ENCODE peak calls at places on chromosome 19, in eight cellular contexts. C, W, B, Y, I, K, Z and M are unnamed samples.
A peak's percentile ranks its signal among the peaks of the same experiment; 100 is the strongest.

GRCh38 chr19:44623080-44623479 is 9.7 kb downstream of the IGSF23 start:
- DNase-seq in C (no peak), W (peak; percentile 55), B (no peak), Y (no peak), I (no peak), K (no peak), Z (no peak), M (no peak)

GRCh38 chr19:9353011-9353410 is 9.8 kb upstream of the ZNF177 start:
- DNase-seq in C (no peak), W (no peak), B (no peak), Y (no peak), I (no peak), K (no peak), Z (no peak), M (no peak)

GRCh38 chr19:44576843-44577565 is 36.4 kb upstream of the IGSF23 start:
- DNase-seq in C (no peak), W (peak; percentile 26), B (no peak), Y (no peak), I (no peak), K (peak; percentile 41), Z (peak; percentile 24), M (no peak)

GRCh38 chr19:18397242-18398202 is at the start of gene LRRC25:
- DNase-seq in C (no peak), W (no peak), B (no peak), Y (no peak), I (peak; percentile 95), K (peak; percentile 53), Z (peak; percentile 72), M (no peak)

GRCh38 chr19:29324717-29325116 is 111.8 kb upstream of the UQCRFS1 start:
- DNase-seq in C (no peak), W (no peak), B (no peak), Y (no peak), I (no peak), K (no peak), Z (no peak), M (no peak)

GRCh38 chr19:55012294-55012693 is 25.8 kb downstream of the GP6 start:
- DNase-seq in C (no peak), W (no peak), B (no peak), Y (no peak), I (no peak), K (no peak), Z (no peak), M (no peak)

GRCh38 chr19:14612657-14613056 is 29.8 kb downstream of the CLEC17A start:
- DNase-seq in C (no peak), W (no peak), B (no peak), Y (no peak), I (no peak), K (no peak), Z (no peak), M (no peak)

GRCh38 chr19:38267780-38268430 is 3.5 kb downstream of the SPINT2 start:
- DNase-seq in C (no peak), W (no peak), B (no peak), Y (no peak), I (no peak), K (no peak), Z (no peak), M (no peak)

GRCh38 chr19:45781282-45782161 is 768 bp downstream of the DMPK start:
- DNase-seq in C (no peak), W (no peak), B (no peak), Y (no peak), I (no peak), K (no peak), Z (peak; percentile 3), M (no peak)

GRCh38 chr19:4373601-4374441 is 26.5 kb downstream of the SH3GL1 start:
- DNase-seq in C (no peak), W (peak; percentile 38), B (no peak), Y (peak; percentile 80), I (no peak), K (no peak), Z (peak; percentile 41), M (no peak)

GRCh38 chr19:5498817-5499535 is 43.8 kb downstream of the ZNRF4 start:
- DNase-seq in C (no peak), W (no peak), B (no peak), Y (no peak), I (no peak), K (no peak), Z (no peak), M (no peak)

GRCh38 chr19:13119654-13120053 is 1.6 kb downstream of the NACC1 start:
- DNase-seq in C (no peak), W (no peak), B (no peak), Y (no peak), I (no peak), K (no peak), Z (no peak), M (no peak)

GRCh38 chr19:14407889-14408640 is 11.1 kb downstream of the DDX39A start:
- DNase-seq in C (no peak), W (no peak), B (no peak), Y (no peak), I (no peak), K (no peak), Z (no peak), M (no peak)

GRCh38 chr19:45499196-45500180 is 1.2 kb downstream of the PPM1N start:
- DNase-seq in C (no peak), W (peak; percentile 36), B (no peak), Y (no peak), I (no peak), K (peak; percentile 75), Z (peak; percentile 87), M (no peak)

GRCh38 chr19:22784051-22784450 is at the start of gene ZNF99:
- DNase-seq in C (no peak), W (no peak), B (no peak), Y (peak; percentile 56), I (no peak), K (no peak), Z (no peak), M (no peak)

GRCh38 chr19:23673132-23673531 is 13.9 kb downstream of the ZNF675 start:
- DNase-seq in C (no peak), W (no peak), B (no peak), Y (no peak), I (no peak), K (no peak), Z (no peak), M (no peak)

GRCh38 chr19:47707135-47707925 is 5.9 kb upstream of the EHD2 start:
- DNase-seq in C (no peak), W (peak; percentile 73), B (no peak), Y (no peak), I (peak; percentile 57), K (peak; percentile 72), Z (peak; percentile 83), M (no peak)

GRCh38 chr19:33804021-33804799 is 7.5 kb downstream of the KCTD15 start:
- DNase-seq in C (peak; percentile 36), W (peak; percentile 47), B (peak; percentile 56), Y (no peak), I (no peak), K (no peak), Z (no peak), M (peak; percentile 40)

GRCh38 chr19:5799247-5800241 is 5.3 kb upstream of the NRTN start:
- DNase-seq in C (no peak), W (no peak), B (no peak), Y (no peak), I (no peak), K (peak; percentile 92), Z (no peak), M (no peak)

GRCh38 chr19:41324231-41324702 is 14.3 kb downstream of the CCDC97 start:
- DNase-seq in C (no peak), W (no peak), B (no peak), Y (no peak), I (no peak), K (no peak), Z (no peak), M (no peak)

GRCh38 chr19:18848860-18849661 is 17.3 kb downstream of the UPF1 start:
- DNase-seq in C (no peak), W (peak; percentile 56), B (peak; percentile 42), Y (no peak), I (no peak), K (no peak), Z (peak; percentile 52), M (no peak)

GRCh38 chr19:30784850-30785459 is 412.8 kb downstream of the ZNF536 start:
- DNase-seq in C (no peak), W (peak; percentile 19), B (no peak), Y (no peak), I (peak; percentile 27), K (peak; percentile 69), Z (peak; percentile 29), M (no peak)

GRCh38 chr19:12546068-12546467 is 5.2 kb downstream of the ZNF564 start:
- DNase-seq in C (no peak), W (no peak), B (no peak), Y (no peak), I (no peak), K (no peak), Z (no peak), M (no peak)

GRCh38 chr19:6362351-6362801 is 1.0 kb downstream of the CLPP start:
- DNase-seq in C (no peak), W (no peak), B (no peak), Y (no peak), I (no peak), K (no peak), Z (no peak), M (no peak)

GRCh38 chr19:54179921-54180452 is 7.0 kb upstream of the TMC4 start:
- DNase-seq in C (no peak), W (peak; percentile 76), B (peak; percentile 45), Y (no peak), I (no peak), K (no peak), Z (no peak), M (peak; percentile 54)

GRCh38 chr19:10634881-10635463 is 9.6 kb downstream of the SLC44A2 start:
- DNase-seq in C (no peak), W (no peak), B (no peak), Y (no peak), I (no peak), K (no peak), Z (no peak), M (no peak)
- H3K4me3 ChIP-seq in C (no peak overlapping the region), W (no peak overlapping the region), B (no peak overlapping the region), Y (no peak overlapping the region), I (no peak overlapping the region), K (no peak overlapping the region), Z (no peak overlapping the region), M (no peak overlapping the region)

GRCh38 chr19:36773223-36773579 is 594 bp upstream of the ZNF850 start:
- DNase-seq in C (no peak), W (no peak), B (no peak), Y (no peak), I (no peak), K (no peak), Z (no peak), M (no peak)
- H3K4me3 ChIP-seq in C (peak overlapping the region; percentile 95), W (peak overlapping the region; percentile 95), B (peak overlapping the region; percentile 88), Y (peak overlapping the region; percentile 87), I (peak overlapping the region; percentile 96), K (peak overlapping the region; percentile 94), Z (peak overlapping the region; percentile 70), M (peak overlapping the region; percentile 78)

DNA sequence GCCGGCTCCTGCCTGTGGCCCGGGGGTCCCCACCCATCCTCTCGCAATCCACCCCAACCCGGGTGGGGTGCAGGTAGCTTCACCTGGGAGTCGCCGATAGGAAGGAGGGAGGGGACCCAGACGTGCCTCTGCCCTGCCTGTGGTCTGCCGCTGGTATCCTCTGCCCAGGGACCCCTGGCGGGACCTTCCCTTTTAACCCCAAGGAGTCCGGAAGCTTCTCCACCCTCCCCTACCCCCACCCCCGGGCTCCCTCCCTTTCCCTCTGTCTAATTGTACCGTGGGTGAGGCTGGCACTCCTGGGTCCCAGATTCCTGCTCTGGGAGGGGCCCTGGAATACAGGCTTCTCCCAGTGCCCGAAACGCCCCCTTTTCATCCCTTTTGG is at the start of gene KLK10:
- DNase-seq in C (no peak), W (no peak), B (no peak), Y (no peak), I (no peak), K (no peak), Z (no peak), M (no peak)
- H3K4me3 ChIP-seq in C (no peak within 1 kb of the TSS), W (no peak within 1 kb of the TSS), B (no peak within 1 kb of the TSS), Y (peak within 1 kb of the TSS; percentile 44), I (no peak within 1 kb of the TSS), K (no peak within 1 kb of the TSS), Z (no peak within 1 kb of the TSS), M (peak within 1 kb of the TSS; percentile 33)

GRCh38 chr19:1262687-1263123 is 6.4 kb upstream of the CIRBP start:
- DNase-seq in C (no peak), W (no peak), B (no peak), Y (no peak), I (no peak), K (no peak), Z (no peak), M (no peak)
- H3K4me3 ChIP-seq in C (peak overlapping the region; percentile 90), W (peak overlapping the region; percentile 72), B (peak overlapping the region; percentile 69), Y (peak overlapping the region; percentile 59), I (no peak overlapping the region), K (no peak overlapping the region), Z (peak overlapping the region; percentile 93), M (no peak overlapping the region)